ENCODE peak calls at places on chromosomes 1 and 21, in seven cellular contexts. P, V, Y, C, H, A and G are unnamed samples. For H3K4me1, the result is how much of the 10 kb centered on the place peaks cover.

GRCh38 chr1:30273021-30273325 is 450.4 kb downstream of the MATN1 start:
- DNase-seq in P (no peak), V (no peak), Y (no peak), C (no peak), H (no peak), A (no peak), G (no peak)

GRCh38 chr1:182147136-182147815 is 85.8 kb upstream of the ZNF648 start:
- DNase-seq in P (no peak), V (no peak), Y (peak), C (no peak), H (no peak), A (no peak), G (no peak)

GRCh38 chr1:3954391-3955160 is 54.5 kb upstream of the C1orf174 start:
- DNase-seq in P (no peak), V (no peak), Y (no peak), C (no peak), H (no peak), A (no peak), G (no peak)

GRCh38 chr1:165355221-165355976 is 1.1 kb downstream of the LMX1A start:
- DNase-seq in P (no peak), V (no peak), Y (no peak), C (no peak), H (no peak), A (no peak), G (no peak)

GRCh38 chr1:34983700-34984355 is 1.3 kb downstream of the TMEM35B start:
- DNase-seq in P (no peak), V (peak), Y (no peak), C (no peak), H (no peak), A (peak), G (no peak)

GRCh38 chr1:8443558-8444194 is 125.8 kb downstream of the SLC45A1 start:
- DNase-seq in P (no peak), V (no peak), Y (no peak), C (no peak), H (no peak), A (no peak), G (no peak)

GRCh38 chr21:9750341-9751086 is 770.9 kb upstream of the TPTE start:
- DNase-seq in P (no peak), V (no peak), Y (no peak), C (no peak), H (no peak), A (no peak), G (no peak)

GRCh38 chr1:77906146-77906545 is 17.7 kb downstream of the NEXN start:
- DNase-seq in P (no peak), V (no peak), Y (no peak), C (no peak), H (no peak), A (no peak), G (no peak)

GRCh38 chr1:47991187-47991586 is 6.0 kb downstream of the TRABD2B start:
- DNase-seq in P (no peak), V (no peak), Y (no peak), C (no peak), H (no peak), A (no peak), G (no peak)

GRCh38 chr1:201468501-201468843 is 516 bp downstream of the PHLDA3 start:
- DNase-seq in P (no peak), V (peak), Y (peak), C (peak), H (no peak), A (no peak), G (no peak)

GRCh38 chr1:999797-1000356 is at the start of gene HES4:
- DNase-seq in P (peak), V (peak), Y (peak), C (peak), H (peak), A (peak), G (peak)

GRCh38 chr1:82979593-82980230 is 1019.2 kb downstream of the TTLL7 start:
- DNase-seq in P (no peak), V (no peak), Y (no peak), C (no peak), H (peak), A (no peak), G (no peak)

GRCh38 chr1:78410643-78411042 is 80.1 kb upstream of the PTGFR start:
- DNase-seq in P (no peak), V (no peak), Y (no peak), C (no peak), H (no peak), A (no peak), G (no peak)

GRCh38 chr1:157226739-157227138 is 88.5 kb upstream of the ETV3 start:
- DNase-seq in P (no peak), V (no peak), Y (no peak), C (no peak), H (no peak), A (no peak), G (no peak)

GRCh38 chr1:15681346-15682290 is 2.5 kb upstream of the PLEKHM2 start:
- DNase-seq in P (no peak), V (no peak), Y (no peak), C (no peak), H (peak), A (peak), G (no peak)

GRCh38 chr1:58648864-58649263 is 51.0 kb downstream of the MYSM1 start:
- DNase-seq in P (no peak), V (no peak), Y (no peak), C (no peak), H (no peak), A (no peak), G (no peak)

GRCh38 chr1:235876292-235876914 is 9.7 kb upstream of the LYST start:
- DNase-seq in P (no peak), V (no peak), Y (no peak), C (no peak), H (no peak), A (no peak), G (no peak)

GRCh38 chr1:226664413-226665101 is 74.5 kb downstream of the ITPKB start:
- DNase-seq in P (peak), V (peak), Y (no peak), C (peak), H (no peak), A (no peak), G (peak)

GRCh38 chr1:22861764-22862440 is 110.8 kb downstream of the LACTBL1 start:
- DNase-seq in P (no peak), V (peak), Y (no peak), C (peak), H (no peak), A (peak), G (peak)

GRCh38 chr1:65469126-65469888 is 48.8 kb downstream of the LEPR start:
- DNase-seq in P (no peak), V (no peak), Y (no peak), C (no peak), H (no peak), A (no peak), G (no peak)

GRCh38 chr1:240804475-240804874 is 192.5 kb upstream of the GREM2 start:
- DNase-seq in P (no peak), V (no peak), Y (no peak), C (no peak), H (no peak), A (no peak), G (no peak)

GRCh38 chr1:15331180-15331579 is 78.5 kb upstream of the EFHD2 start:
- DNase-seq in P (no peak), V (no peak), Y (no peak), C (no peak), H (no peak), A (no peak), G (no peak)

GRCh38 chr1:171245458-171246064 is 2.7 kb upstream of the FMO1 start:
- DNase-seq in P (no peak), V (peak), Y (no peak), C (peak), H (no peak), A (no peak), G (no peak)

GRCh38 chr1:29498126-29499100 is 262.1 kb downstream of the PTPRU start:
- DNase-seq in P (no peak), V (no peak), Y (no peak), C (peak), H (no peak), A (peak), G (no peak)

GRCh38 chr21:35226960-35227741 is 178.0 kb upstream of the RUNX1 start:
- DNase-seq in P (no peak), V (no peak), Y (no peak), C (no peak), H (peak), A (no peak), G (no peak)

GRCh38 chr1:34419662-34420061 is 243.0 kb downstream of the C1orf94 start:
- DNase-seq in P (no peak), V (no peak), Y (no peak), C (no peak), H (no peak), A (no peak), G (no peak)

GRCh38 chr1:15180945-15181523 is 27.5 kb downstream of the TMEM51 start:
- DNase-seq in P (no peak), V (no peak), Y (no peak), C (no peak), H (no peak), A (no peak), G (no peak)

GRCh38 chr1:147162093-147162492 is 10.2 kb downstream of the PRKAB2 start:
- DNase-seq in P (no peak), V (no peak), Y (no peak), C (no peak), H (no peak), A (no peak), G (no peak)

GRCh38 chr1:210232524-210233215 is at the start of gene SERTAD4:
- DNase-seq in P (no peak), V (peak), Y (peak), C (no peak), H (no peak), A (peak), G (no peak)

GRCh38 chr1:39183503-39184353 is 20.8 kb upstream of the MACF1 start:
- DNase-seq in P (no peak), V (peak), Y (peak), C (peak), H (peak), A (peak), G (no peak)

DNA sequence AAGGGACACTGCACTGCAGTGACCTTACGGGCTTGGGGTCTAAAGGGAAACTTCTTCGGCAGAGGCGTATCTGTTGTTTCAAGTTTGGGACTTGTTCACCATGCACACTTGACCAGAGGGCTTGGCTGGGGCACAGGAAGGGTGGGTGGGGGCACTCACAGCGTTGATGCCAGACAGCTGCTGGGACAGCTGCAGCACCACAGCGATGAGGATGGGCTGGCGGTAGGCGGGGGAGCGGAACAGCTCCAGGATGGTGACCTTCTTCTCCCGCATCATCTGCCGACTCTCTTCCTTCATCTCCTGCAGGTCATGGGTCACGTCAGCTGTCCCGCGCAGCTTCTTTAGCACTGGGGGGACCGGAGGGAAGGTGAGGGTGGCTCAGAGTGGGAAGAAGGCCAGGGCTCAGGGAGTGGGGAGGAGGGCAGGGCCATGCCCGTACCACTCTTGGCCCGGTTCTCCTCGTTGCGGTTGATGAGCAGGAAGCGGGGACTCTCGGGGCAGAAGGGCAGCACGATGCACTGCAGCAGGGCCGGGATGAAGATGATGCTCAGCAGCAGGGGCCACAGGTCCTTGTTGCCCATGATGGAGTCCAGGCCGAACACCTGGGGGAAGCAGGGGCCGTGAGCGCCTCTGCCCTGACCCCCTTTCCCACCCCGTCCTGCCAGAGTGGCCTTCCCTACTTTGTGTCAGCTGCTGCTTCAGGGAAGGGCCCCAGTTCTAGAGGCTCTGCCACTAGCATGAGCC is 29.1 kb downstream of the SLC2A1 start:
- DNase-seq in P (no peak), V (no peak), Y (no peak), C (no peak), H (no peak), A (no peak), G (peak)
- H3K4me1 ChIP-seq in P (half or more), V (under half), Y (under half), C (under half), H (under half), A (under half), G (under half)

GRCh38 chr1:155978325-155978972 is at the start of gene ARHGEF2:
- DNase-seq in P (peak), V (peak), Y (peak), C (peak), H (peak), A (peak), G (peak)
- TF ChIP-seq CTCF in P (peak), V (no peak), Y (no peak), C (no peak), H (no peak), A (no peak), G (no peak)

GRCh38 chr21:32869459-32869858 is 97.9 kb upstream of the PAXBP1 start:
- DNase-seq in P (no peak), V (no peak), Y (no peak), C (no peak), H (no peak), A (no peak), G (no peak)

GRCh38 chr21:32861871-32862270 is 90.3 kb upstream of the PAXBP1 start:
- DNase-seq in P (no peak), V (no peak), Y (no peak), C (no peak), H (no peak), A (no peak), G (no peak)

GRCh38 chr21:32868631-32869454 is 97.3 kb upstream of the PAXBP1 start:
- DNase-seq in P (no peak), V (no peak), Y (no peak), C (no peak), H (no peak), A (no peak), G (no peak)

DNA sequence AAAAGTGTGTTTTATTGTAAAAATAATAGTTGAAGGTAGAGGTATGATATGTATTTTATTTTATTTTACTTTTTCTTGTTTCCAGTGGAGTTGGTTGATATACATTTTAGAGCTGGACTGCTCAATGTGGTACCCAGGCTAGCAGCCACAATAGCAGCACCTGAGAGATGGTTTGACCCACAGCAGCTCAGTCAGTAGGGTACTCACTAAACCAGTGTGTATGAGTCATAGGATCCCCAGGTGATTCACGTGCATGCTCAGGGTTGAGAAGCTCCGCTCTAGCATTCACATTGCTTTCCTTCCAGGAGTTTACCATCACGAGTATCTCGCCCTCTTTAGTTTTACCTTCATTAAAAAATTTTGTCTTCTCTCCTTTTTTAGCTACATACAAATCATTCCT is 96.0 kb upstream of the PAXBP1 start:
- DNase-seq in P (no peak), V (no peak), Y (no peak), C (no peak), H (no peak), A (no peak), G (no peak)
- H3K4me3 ChIP-seq in P (no peak), V (no peak), Y (no peak), C (no peak), H (no peak), A (no peak), G (no peak)

GRCh38 chr1:19439464-19440171 is 45.7 kb downstream of the CAPZB start:
- DNase-seq in P (no peak), V (no peak), Y (no peak), C (peak), H (no peak), A (no peak), G (no peak)
- H3K4me1 ChIP-seq in P (half or more), V (under half), Y (half or more), C (half or more), H (under half), A (under half), G (half or more)

DNA sequence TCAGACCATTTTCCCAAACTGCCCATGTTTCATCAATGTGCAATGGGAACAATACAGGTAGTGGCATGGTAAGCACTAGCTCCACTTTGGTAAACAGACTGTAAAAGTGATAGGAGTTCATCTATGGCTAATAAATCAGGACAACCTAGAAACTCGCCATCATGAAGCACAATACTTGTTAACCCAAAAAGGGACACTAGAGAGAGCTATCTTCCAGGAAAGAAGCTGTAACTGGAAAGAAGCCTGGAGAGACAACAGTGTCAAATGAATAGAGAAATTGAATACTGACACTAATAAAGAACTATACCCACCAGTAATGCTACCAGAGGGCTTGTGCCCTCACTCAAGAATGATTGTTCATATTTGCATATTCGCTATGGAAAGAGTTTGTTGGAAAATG is 164.7 kb upstream of the RGS18 start:
- DNase-seq in P (no peak), V (no peak), Y (no peak), C (no peak), H (no peak), A (no peak), G (no peak)
- TF ChIP-seq CTCF in P (no peak), V (no peak), Y (no peak), C (no peak), H (no peak), A (no peak), G (no peak)

DNA sequence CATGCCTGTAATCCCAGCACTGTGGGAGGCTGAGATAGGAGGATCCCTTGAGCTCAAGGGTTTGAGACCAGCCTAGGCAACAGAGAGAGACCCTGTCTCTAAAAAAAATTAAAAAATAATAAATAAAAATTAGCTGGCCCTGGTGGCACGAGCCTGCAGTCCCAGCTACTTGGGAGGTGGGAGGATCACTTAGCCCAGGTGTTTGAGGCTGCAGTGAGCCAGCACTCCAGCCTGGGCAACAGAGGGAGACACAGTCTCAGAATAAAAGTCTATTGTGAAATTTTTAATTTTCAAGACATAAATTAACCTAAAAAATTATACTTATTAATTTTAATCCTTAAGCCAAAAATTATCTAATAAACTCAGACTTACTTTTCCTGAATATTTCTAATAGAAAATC is 131.2 kb upstream of the ZNHIT6 start:
- DNase-seq in P (no peak), V (no peak), Y (no peak), C (no peak), H (no peak), A (no peak), G (no peak)
- H3K4me3 ChIP-seq in P (no peak), V (no peak), Y (no peak), C (no peak), H (no peak), A (no peak), G (no peak)

GRCh38 chr1:18657436-18658179 is 27.0 kb downstream of the PAX7 start:
- DNase-seq in P (no peak), V (no peak), Y (no peak), C (no peak), H (no peak), A (no peak), G (no peak)
- H3K4me1 ChIP-seq in P (under half), V (under half), Y (under half), C (under half), H (under half), A (under half), G (under half)

GRCh38 chr1:246647113-246647512 is 77.1 kb upstream of the SCCPDH start:
- DNase-seq in P (no peak), V (peak), Y (no peak), C (peak), H (no peak), A (no peak), G (peak)
- TF ChIP-seq CTCF in P (peak), V (no peak), Y (no peak), C (peak), H (no peak), A (no peak), G (peak)

GRCh38 chr1:40847023-40847740 is 15.0 kb downstream of the CITED4 start:
- DNase-seq in P (no peak), V (no peak), Y (no peak), C (no peak), H (no peak), A (no peak), G (no peak)

GRCh38 chr1:40851643-40852042 is 10.5 kb downstream of the CITED4 start:
- DNase-seq in P (no peak), V (no peak), Y (no peak), C (no peak), H (no peak), A (no peak), G (no peak)

GRCh38 chr1:40848530-40849189 is 13.5 kb downstream of the CITED4 start:
- DNase-seq in P (peak), V (peak), Y (peak), C (peak), H (no peak), A (peak), G (peak)

GRCh38 chr1:40853113-40853999 is 8.8 kb downstream of the CITED4 start:
- DNase-seq in P (no peak), V (no peak), Y (no peak), C (no peak), H (no peak), A (no peak), G (no peak)

GRCh38 chr1:40849801-40850592 is 12.2 kb downstream of the CITED4 start:
- DNase-seq in P (peak), V (peak), Y (peak), C (peak), H (peak), A (peak), G (peak)
- H3K4me3 ChIP-seq in P (no peak), V (no peak), Y (no peak), C (no peak), H (no peak), A (no peak), G (no peak)

GRCh38 chr21:44083631-44084291 is 23.4 kb upstream of the PWP2 start:
- DNase-seq in P (no peak), V (no peak), Y (peak), C (peak), H (peak), A (no peak), G (peak)

GRCh38 chr21:44084496-44085241 is 22.5 kb upstream of the PWP2 start:
- DNase-seq in P (no peak), V (no peak), Y (no peak), C (peak), H (peak), A (no peak), G (no peak)

GRCh38 chr21:44085491-44086321 is 21.5 kb upstream of the PWP2 start:
- DNase-seq in P (no peak), V (no peak), Y (no peak), C (peak), H (peak), A (no peak), G (no peak)

GRCh38 chr21:44079846-44080245 is 27.4 kb upstream of the PWP2 start:
- DNase-seq in P (no peak), V (no peak), Y (no peak), C (no peak), H (no peak), A (no peak), G (no peak)

GRCh38 chr21:44082648-44083436 is 24.4 kb upstream of the PWP2 start:
- DNase-seq in P (no peak), V (no peak), Y (no peak), C (no peak), H (no peak), A (peak), G (peak)
- H3K4me1 ChIP-seq in P (under half), V (under half), Y (under half), C (under half), H (under half), A (under half), G (under half)